ENCODE peak calls at places on chromosomes 13 and 19, in six cellular contexts. F is GM23338, K is OCI-LY7, L is neural progenitor cell, D is MM.1S, Y is SK-N-SH. J is an unnamed sample.

GRCh38 chr19:46776927-46777911 is 11.2 kb downstream of the SLC1A5 start:
- DNase-seq in F (peak; percentile 90), K (peak; percentile 56), D (no peak), Y (peak; percentile 69), L (peak; percentile 19), J (no peak)

GRCh38 chr13:79775830-79776229 is 294.9 kb downstream of the NDFIP2 start:
- DNase-seq in Y (no peak), K (no peak), D (peak; percentile 44), F (peak; percentile 73), L (peak; percentile 61), J (peak; percentile 73)

GRCh38 chr13:112056284-112056727 is 10.6 kb upstream of the SOX1 start:
- DNase-seq in L (peak; percentile 73), D (no peak), F (peak; percentile 88), Y (peak; percentile 38), K (no peak), J (no peak)

GRCh38 chr19:12450817-12451216 is 10.0 kb upstream of the ZNF443 start:
- DNase-seq in L (no peak), Y (no peak), D (no peak), F (no peak), K (no peak), J (no peak)

GRCh38 chr13:99367106-99367616 is 60.0 kb upstream of the GPR183 start:
- DNase-seq in F (no peak), Y (no peak), L (no peak), K (no peak), D (no peak), J (no peak)

GRCh38 chr19:28208745-28209144 is 1004.2 kb downstream of the UQCRFS1 start:
- DNase-seq in K (no peak), L (no peak), F (peak; percentile 8), D (peak; percentile 94), Y (no peak), J (no peak)

GRCh38 chr19:9342610-9343304 is 18.8 kb downstream of the ZNF559 start:
- DNase-seq in L (no peak), K (no peak), Y (no peak), D (no peak), F (peak; percentile 14), J (no peak)

GRCh38 chr13:114067381-114067885 is 65.0 kb downstream of the RASA3 start:
- DNase-seq in K (peak; percentile 22), F (no peak), Y (no peak), L (no peak), D (peak; percentile 95), J (peak; percentile 43)

GRCh38 chr13:44816701-44817684 is 172.3 kb downstream of the NUFIP1 start:
- DNase-seq in Y (no peak), F (no peak), L (no peak), D (no peak), K (no peak), J (peak; percentile 82)

GRCh38 chr19:18373892-18374629 is 11.9 kb upstream of the GDF15 start:
- DNase-seq in L (peak; percentile 52), F (peak; percentile 96), D (peak; percentile 9), K (peak; percentile 79), Y (peak; percentile 64), J (peak; percentile 90)

GRCh38 chr13:25899952-25900351 is 151.9 kb downstream of the SHISA2 start:
- DNase-seq in D (no peak), L (no peak), K (no peak), F (no peak), Y (no peak), J (no peak)

GRCh38 chr19:53916004-53916403 is 6.9 kb downstream of the CACNG7 start:
- DNase-seq in K (no peak), D (no peak), L (no peak), F (no peak), Y (no peak), J (no peak)

GRCh38 chr19:14090509-14091085 is at the start of gene SAMD1:
- DNase-seq in D (peak; percentile 82), L (peak; percentile 95), Y (peak; percentile 95), F (peak; percentile 92), K (peak; percentile 94), J (peak; percentile 80)

GRCh38 chr13:111855786-111856185 is 211.2 kb upstream of the SOX1 start:
- DNase-seq in F (no peak), D (no peak), L (no peak), K (no peak), Y (no peak), J (no peak)

GRCh38 chr13:24081388-24081787 is 79.1 kb upstream of the SPATA13 start:
- DNase-seq in D (no peak), Y (no peak), F (no peak), L (no peak), K (no peak), J (no peak)

GRCh38 chr19:16025108-16026101 is 50.9 kb upstream of the TPM4 start:
- DNase-seq in D (peak; percentile 19), K (peak; percentile 22), L (peak; percentile 36), Y (peak; percentile 61), F (peak; percentile 52), J (peak; percentile 71)

GRCh38 chr13:25920277-25920676 is 131.5 kb downstream of the SHISA2 start:
- DNase-seq in Y (no peak), L (no peak), K (no peak), F (no peak), D (no peak), J (no peak)

GRCh38 chr13:23866420-23867026 is 22.7 kb downstream of the MIPEP start:
- DNase-seq in L (no peak), Y (no peak), D (no peak), K (no peak), F (no peak), J (peak; percentile 8)

GRCh38 chr13:112242777-112243176 is 133.4 kb upstream of the SPACA7 start:
- DNase-seq in Y (no peak), D (no peak), K (no peak), L (no peak), F (no peak), J (no peak)

GRCh38 chr19:32233885-32234284 is 111.5 kb upstream of the ZNF507 start:
- DNase-seq in Y (no peak), D (no peak), L (no peak), K (no peak), F (no peak), J (no peak)

GRCh38 chr13:44918323-44919102 is 70.8 kb downstream of the NUFIP1 start:
- DNase-seq in D (peak; percentile 68), L (peak; percentile 94), F (peak; percentile 94), Y (peak; percentile 83), K (peak; percentile 85), J (peak; percentile 91)

GRCh38 chr13:95784161-95784880 is 107.4 kb downstream of the DNAJC3 start:
- DNase-seq in L (no peak), F (no peak), Y (no peak), K (no peak), D (no peak), J (peak; percentile 62)

GRCh38 chr19:36417752-36418286 is 625 bp downstream of the ZFP82 start:
- DNase-seq in F (peak; percentile 45), K (peak; percentile 40), L (peak; percentile 63), D (no peak), Y (no peak), J (no peak)

GRCh38 chr13:51636349-51636890 is 52.2 kb downstream of the WDFY2 start:
- DNase-seq in D (no peak), Y (no peak), L (no peak), K (no peak), F (no peak), J (peak; percentile 72)

GRCh38 chr13:38970380-38971051 is 20.1 kb downstream of the STOML3 start:
- DNase-seq in K (no peak), F (peak; percentile 42), Y (peak; percentile 3), D (no peak), L (no peak), J (no peak)

GRCh38 chr19:30171138-30171635 is 201.0 kb upstream of the ZNF536 start:
- DNase-seq in L (no peak), F (no peak), D (no peak), K (no peak), Y (no peak), J (no peak)

GRCh38 chr13:30257433-30258099 is 49.8 kb downstream of the KATNAL1 start:
- DNase-seq in Y (peak; percentile 59), K (peak; percentile 54), F (peak; percentile 21), L (peak; percentile 82), D (no peak), J (no peak)

GRCh38 chr13:83549671-83550070 is 332.6 kb downstream of the SLITRK1 start:
- DNase-seq in F (no peak), K (no peak), Y (no peak), D (no peak), L (no peak), J (no peak)

GRCh38 chr19:5690125-5690954 is at the start of gene RPL36:
- DNase-seq in F (peak; percentile 97), D (peak; percentile 98), K (peak; percentile 97), L (peak; percentile 98), Y (peak; percentile 94), J (peak; percentile 99)

GRCh38 chr19:5690955-5691204 is 785 bp downstream of the RPL36 start:
- DNase-seq in Y (no peak), F (no peak), L (no peak), K (no peak), D (peak; percentile 40), J (no peak)

GRCh38 chr19:5692785-5693194 is 2.7 kb downstream of the RPL36 start:
- DNase-seq in F (no peak), D (no peak), L (no peak), K (no peak), Y (peak; percentile 28), J (no peak)

GRCh38 chr19:5691930-5692784 is 2.1 kb downstream of the RPL36 start:
- DNase-seq in F (peak; percentile 4), Y (peak; percentile 64), L (no peak), D (peak; percentile 5), K (peak; percentile 32), J (no peak)

GRCh38 chr19:5691205-5691929 is 1.3 kb downstream of the RPL36 start:
- DNase-seq in K (peak; percentile 54), D (no peak), Y (peak; percentile 67), L (peak; percentile 45), F (peak; percentile 47), J (peak; percentile 48)
- H4K20me1 ChIP-seq in K (peaks cover 6% of the 10 kb centered on the region), D (peaks cover 53% of the 10 kb centered on the region), Y (peaks cover 62% of the 10 kb centered on the region), L (peaks cover 60% of the 10 kb centered on the region), F (peaks cover 6% of the 10 kb centered on the region), J (peaks cover 51% of the 10 kb centered on the region)

GRCh38 chr13:42334329-42334706 is 62.4 kb downstream of the AKAP11 start:
- DNase-seq in L (no peak), F (no peak), Y (no peak), K (no peak), D (peak; percentile 65), J (no peak)
- TF ChIP-seq CTCF in L (no peak), F (no peak), Y (no peak), K (peak; percentile 24), D (no peak), J (no peak)

DNA sequence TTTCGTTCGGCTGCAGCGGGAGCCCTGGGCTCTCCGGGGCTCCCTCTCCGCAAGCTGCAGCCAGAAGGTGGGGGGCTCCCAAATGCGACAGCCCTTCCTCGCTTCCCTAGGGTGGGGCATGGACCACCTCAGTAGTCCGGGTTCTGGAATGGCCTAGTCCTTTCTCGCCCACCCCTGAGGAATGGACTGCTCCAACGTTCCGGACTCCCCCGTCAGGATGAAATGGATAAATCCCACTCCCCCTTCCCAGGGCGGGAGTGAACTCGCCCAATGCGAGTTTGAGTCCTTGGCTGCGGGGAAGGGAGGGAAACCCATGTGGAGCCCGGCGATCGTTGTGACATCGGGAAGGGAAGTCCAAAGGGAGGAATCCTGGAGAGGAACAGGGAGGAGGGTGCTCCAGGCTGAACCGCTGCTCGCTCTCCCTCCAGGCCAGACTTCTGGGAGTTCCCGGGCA is 5.5 kb downstream of the HRC start:
- DNase-seq in K (peak; percentile 86), F (peak; percentile 93), Y (peak; percentile 84), D (peak; percentile 19), L (peak; percentile 92), J (peak; percentile 74)
- TF ChIP-seq EZH2phosphoT487 in K (no peak), F (no peak), Y (no peak), D (no peak), L (no peak), J (no peak)

GRCh38 chr19:56623006-56623405 is 20.0 kb upstream of the SMIM17 start:
- DNase-seq in Y (no peak), K (no peak), L (no peak), D (no peak), F (no peak), J (no peak)
- H4K20me1 ChIP-seq in Y (no peaks in the 10 kb centered on the region), K (no peaks in the 10 kb centered on the region), L (no peaks in the 10 kb centered on the region), D (no peaks in the 10 kb centered on the region), F (no peaks in the 10 kb centered on the region), J (no peaks in the 10 kb centered on the region)

J was measured in PC-3.